ENCODE peak calls at places on chromosomes 5 and 9, in ten cellular contexts. One of them, this sample, is unnamed.

GRCh38 chr5:172055996-172056395 is 49.6 kb upstream of the FBXW11 start:
- DNase-seq in activated CD8-positive, alpha-beta memory T cell treated with anti-CD3 and anti-CD28 coated beads for 4 hours: no peak
- DNase-seq in activated effector memory CD4-positive, alpha-beta T cell treated with Interleukin-2 at 50 U/mL for 16 hours: no peak
- DNase-seq in activated CD4-positive, CD25-positive, alpha-beta regulatory T cell treated with anti-CD3 and anti-CD28 coated beads, Interleukin-2, amount 50 U/mL, for 72 hours: no peak
- DNase-seq in frontal cortex: no peak
- DNase-seq in activated T-helper 1 cell treated with anti-CD3 and anti-CD28 coated beads, Interleukin-12 subunit alpha, Interleukin-12 subunit beta, Interleukin-2, Interleukin-4 antibody, amounts not matched to agents 30 ng/mL and 10 ng/mL and 1 ng/mL, durations not matched to agents 14 hours and 24 hours and 36 hours: no peak
- DNase-seq in SK-N-DZ: no peak
- DNase-seq in cardiac muscle cell: no peak
- DNase-seq in stimulated activated CD4-positive, alpha-beta T cell treated with anti-CD3 and anti-CD28 coated beads, Interleukin-12 subunit alpha, Interleukin-12 subunit beta, amount 100 ng/mL, for 4 hours: no peak
- DNase-seq in WERI-Rb-1: no peak
- DNase-seq in this sample: no peak

GRCh38 chr9:95381243-95381642 is 63.7 kb upstream of the FANCC start:
- DNase-seq in activated CD8-positive, alpha-beta memory T cell treated with anti-CD3 and anti-CD28 coated beads for 4 hours: no peak
- DNase-seq in activated effector memory CD4-positive, alpha-beta T cell treated with Interleukin-2 at 50 U/mL for 16 hours: no peak
- DNase-seq in activated CD4-positive, CD25-positive, alpha-beta regulatory T cell treated with anti-CD3 and anti-CD28 coated beads, Interleukin-2, amount 50 U/mL, for 72 hours: no peak
- DNase-seq in frontal cortex: no peak
- DNase-seq in activated T-helper 1 cell treated with anti-CD3 and anti-CD28 coated beads, Interleukin-12 subunit alpha, Interleukin-12 subunit beta, Interleukin-2, Interleukin-4 antibody, amounts not matched to agents 30 ng/mL and 10 ng/mL and 1 ng/mL, durations not matched to agents 14 hours and 24 hours and 36 hours: no peak
- DNase-seq in SK-N-DZ: no peak
- DNase-seq in cardiac muscle cell: no peak
- DNase-seq in stimulated activated CD4-positive, alpha-beta T cell treated with anti-CD3 and anti-CD28 coated beads, Interleukin-12 subunit alpha, Interleukin-12 subunit beta, amount 100 ng/mL, for 4 hours: no peak
- DNase-seq in WERI-Rb-1: no peak
- DNase-seq in this sample: no peak

GRCh38 chr5:168578006-168578405 is 1.2 kb downstream of the PANK3 start:
- DNase-seq in activated CD8-positive, alpha-beta memory T cell treated with anti-CD3 and anti-CD28 coated beads for 4 hours: no peak
- DNase-seq in activated effector memory CD4-positive, alpha-beta T cell treated with Interleukin-2 at 50 U/mL for 16 hours: no peak
- DNase-seq in activated CD4-positive, CD25-positive, alpha-beta regulatory T cell treated with anti-CD3 and anti-CD28 coated beads, Interleukin-2, amount 50 U/mL, for 72 hours: no peak
- DNase-seq in frontal cortex: no peak
- DNase-seq in activated T-helper 1 cell treated with anti-CD3 and anti-CD28 coated beads, Interleukin-12 subunit alpha, Interleukin-12 subunit beta, Interleukin-2, Interleukin-4 antibody, amounts not matched to agents 30 ng/mL and 10 ng/mL and 1 ng/mL, durations not matched to agents 14 hours and 24 hours and 36 hours: no peak
- DNase-seq in SK-N-DZ: no peak
- DNase-seq in cardiac muscle cell: no peak
- DNase-seq in stimulated activated CD4-positive, alpha-beta T cell treated with anti-CD3 and anti-CD28 coated beads, Interleukin-12 subunit alpha, Interleukin-12 subunit beta, amount 100 ng/mL, for 4 hours: no peak
- DNase-seq in WERI-Rb-1: no peak
- DNase-seq in this sample: no peak

GRCh38 chr9:119004618-119004990 is 364.6 kb downstream of the BRINP1 start:
- DNase-seq in activated CD8-positive, alpha-beta memory T cell treated with anti-CD3 and anti-CD28 coated beads for 4 hours: no peak
- DNase-seq in activated effector memory CD4-positive, alpha-beta T cell treated with Interleukin-2 at 50 U/mL for 16 hours: no peak
- DNase-seq in activated CD4-positive, CD25-positive, alpha-beta regulatory T cell treated with anti-CD3 and anti-CD28 coated beads, Interleukin-2, amount 50 U/mL, for 72 hours: no peak
- DNase-seq in frontal cortex: no peak
- DNase-seq in activated T-helper 1 cell treated with anti-CD3 and anti-CD28 coated beads, Interleukin-12 subunit alpha, Interleukin-12 subunit beta, Interleukin-2, Interleukin-4 antibody, amounts not matched to agents 30 ng/mL and 10 ng/mL and 1 ng/mL, durations not matched to agents 14 hours and 24 hours and 36 hours: no peak
- DNase-seq in SK-N-DZ: no peak
- DNase-seq in cardiac muscle cell: peak
- DNase-seq in stimulated activated CD4-positive, alpha-beta T cell treated with anti-CD3 and anti-CD28 coated beads, Interleukin-12 subunit alpha, Interleukin-12 subunit beta, amount 100 ng/mL, for 4 hours: no peak
- DNase-seq in WERI-Rb-1: no peak
- DNase-seq in this sample: no peak

GRCh38 chr9:93124793-93125192 is 9.3 kb downstream of the NINJ1 start:
- DNase-seq in activated CD8-positive, alpha-beta memory T cell treated with anti-CD3 and anti-CD28 coated beads for 4 hours: no peak
- DNase-seq in activated effector memory CD4-positive, alpha-beta T cell treated with Interleukin-2 at 50 U/mL for 16 hours: no peak
- DNase-seq in activated CD4-positive, CD25-positive, alpha-beta regulatory T cell treated with anti-CD3 and anti-CD28 coated beads, Interleukin-2, amount 50 U/mL, for 72 hours: no peak
- DNase-seq in frontal cortex: no peak
- DNase-seq in activated T-helper 1 cell treated with anti-CD3 and anti-CD28 coated beads, Interleukin-12 subunit alpha, Interleukin-12 subunit beta, Interleukin-2, Interleukin-4 antibody, amounts not matched to agents 30 ng/mL and 10 ng/mL and 1 ng/mL, durations not matched to agents 14 hours and 24 hours and 36 hours: no peak
- DNase-seq in SK-N-DZ: no peak
- DNase-seq in cardiac muscle cell: no peak
- DNase-seq in stimulated activated CD4-positive, alpha-beta T cell treated with anti-CD3 and anti-CD28 coated beads, Interleukin-12 subunit alpha, Interleukin-12 subunit beta, amount 100 ng/mL, for 4 hours: no peak
- DNase-seq in WERI-Rb-1: peak
- DNase-seq in this sample: no peak

GRCh38 chr9:99135498-99135897 is 30.6 kb downstream of the TGFBR1 start:
- DNase-seq in activated CD8-positive, alpha-beta memory T cell treated with anti-CD3 and anti-CD28 coated beads for 4 hours: no peak
- DNase-seq in activated effector memory CD4-positive, alpha-beta T cell treated with Interleukin-2 at 50 U/mL for 16 hours: no peak
- DNase-seq in activated CD4-positive, CD25-positive, alpha-beta regulatory T cell treated with anti-CD3 and anti-CD28 coated beads, Interleukin-2, amount 50 U/mL, for 72 hours: no peak
- DNase-seq in frontal cortex: no peak
- DNase-seq in activated T-helper 1 cell treated with anti-CD3 and anti-CD28 coated beads, Interleukin-12 subunit alpha, Interleukin-12 subunit beta, Interleukin-2, Interleukin-4 antibody, amounts not matched to agents 30 ng/mL and 10 ng/mL and 1 ng/mL, durations not matched to agents 14 hours and 24 hours and 36 hours: no peak
- DNase-seq in SK-N-DZ: no peak
- DNase-seq in cardiac muscle cell: no peak
- DNase-seq in stimulated activated CD4-positive, alpha-beta T cell treated with anti-CD3 and anti-CD28 coated beads, Interleukin-12 subunit alpha, Interleukin-12 subunit beta, amount 100 ng/mL, for 4 hours: no peak
- DNase-seq in WERI-Rb-1: no peak
- DNase-seq in this sample: no peak

GRCh38 chr9:113899205-113899604 is 23.1 kb downstream of the ZNF618 start:
- DNase-seq in activated CD8-positive, alpha-beta memory T cell treated with anti-CD3 and anti-CD28 coated beads for 4 hours: no peak
- DNase-seq in activated effector memory CD4-positive, alpha-beta T cell treated with Interleukin-2 at 50 U/mL for 16 hours: no peak
- DNase-seq in activated CD4-positive, CD25-positive, alpha-beta regulatory T cell treated with anti-CD3 and anti-CD28 coated beads, Interleukin-2, amount 50 U/mL, for 72 hours: no peak
- DNase-seq in frontal cortex: no peak
- DNase-seq in activated T-helper 1 cell treated with anti-CD3 and anti-CD28 coated beads, Interleukin-12 subunit alpha, Interleukin-12 subunit beta, Interleukin-2, Interleukin-4 antibody, amounts not matched to agents 30 ng/mL and 10 ng/mL and 1 ng/mL, durations not matched to agents 14 hours and 24 hours and 36 hours: no peak
- DNase-seq in SK-N-DZ: no peak
- DNase-seq in cardiac muscle cell: no peak
- DNase-seq in stimulated activated CD4-positive, alpha-beta T cell treated with anti-CD3 and anti-CD28 coated beads, Interleukin-12 subunit alpha, Interleukin-12 subunit beta, amount 100 ng/mL, for 4 hours: no peak
- DNase-seq in WERI-Rb-1: no peak
- DNase-seq in this sample: no peak

GRCh38 chr5:96885518-96886338 is 9.4 kb downstream of the ERAP2 start:
- DNase-seq in activated CD8-positive, alpha-beta memory T cell treated with anti-CD3 and anti-CD28 coated beads for 4 hours: no peak
- DNase-seq in activated effector memory CD4-positive, alpha-beta T cell treated with Interleukin-2 at 50 U/mL for 16 hours: no peak
- DNase-seq in activated CD4-positive, CD25-positive, alpha-beta regulatory T cell treated with anti-CD3 and anti-CD28 coated beads, Interleukin-2, amount 50 U/mL, for 72 hours: no peak
- DNase-seq in frontal cortex: no peak
- DNase-seq in activated T-helper 1 cell treated with anti-CD3 and anti-CD28 coated beads, Interleukin-12 subunit alpha, Interleukin-12 subunit beta, Interleukin-2, Interleukin-4 antibody, amounts not matched to agents 30 ng/mL and 10 ng/mL and 1 ng/mL, durations not matched to agents 14 hours and 24 hours and 36 hours: peak
- DNase-seq in SK-N-DZ: no peak
- DNase-seq in cardiac muscle cell: no peak
- DNase-seq in stimulated activated CD4-positive, alpha-beta T cell treated with anti-CD3 and anti-CD28 coated beads, Interleukin-12 subunit alpha, Interleukin-12 subunit beta, amount 100 ng/mL, for 4 hours: no peak
- DNase-seq in WERI-Rb-1: no peak
- DNase-seq in this sample: no peak

GRCh38 chr5:322942-323879 is 1.7 kb downstream of the AHRR start:
- DNase-seq in activated CD8-positive, alpha-beta memory T cell treated with anti-CD3 and anti-CD28 coated beads for 4 hours: no peak
- DNase-seq in activated effector memory CD4-positive, alpha-beta T cell treated with Interleukin-2 at 50 U/mL for 16 hours: no peak
- DNase-seq in activated CD4-positive, CD25-positive, alpha-beta regulatory T cell treated with anti-CD3 and anti-CD28 coated beads, Interleukin-2, amount 50 U/mL, for 72 hours: no peak
- DNase-seq in frontal cortex: peak
- DNase-seq in activated T-helper 1 cell treated with anti-CD3 and anti-CD28 coated beads, Interleukin-12 subunit alpha, Interleukin-12 subunit beta, Interleukin-2, Interleukin-4 antibody, amounts not matched to agents 30 ng/mL and 10 ng/mL and 1 ng/mL, durations not matched to agents 14 hours and 24 hours and 36 hours: no peak
- DNase-seq in SK-N-DZ: peak
- DNase-seq in cardiac muscle cell: no peak
- DNase-seq in stimulated activated CD4-positive, alpha-beta T cell treated with anti-CD3 and anti-CD28 coated beads, Interleukin-12 subunit alpha, Interleukin-12 subunit beta, amount 100 ng/mL, for 4 hours: no peak
- DNase-seq in WERI-Rb-1: no peak
- DNase-seq in this sample: no peak

GRCh38 chr5:68292316-68292715 is 76.8 kb downstream of the PIK3R1 start:
- DNase-seq in activated CD8-positive, alpha-beta memory T cell treated with anti-CD3 and anti-CD28 coated beads for 4 hours: no peak
- DNase-seq in activated effector memory CD4-positive, alpha-beta T cell treated with Interleukin-2 at 50 U/mL for 16 hours: no peak
- DNase-seq in activated CD4-positive, CD25-positive, alpha-beta regulatory T cell treated with anti-CD3 and anti-CD28 coated beads, Interleukin-2, amount 50 U/mL, for 72 hours: no peak
- DNase-seq in frontal cortex: no peak
- DNase-seq in activated T-helper 1 cell treated with anti-CD3 and anti-CD28 coated beads, Interleukin-12 subunit alpha, Interleukin-12 subunit beta, Interleukin-2, Interleukin-4 antibody, amounts not matched to agents 30 ng/mL and 10 ng/mL and 1 ng/mL, durations not matched to agents 14 hours and 24 hours and 36 hours: no peak
- DNase-seq in SK-N-DZ: no peak
- DNase-seq in cardiac muscle cell: no peak
- DNase-seq in stimulated activated CD4-positive, alpha-beta T cell treated with anti-CD3 and anti-CD28 coated beads, Interleukin-12 subunit alpha, Interleukin-12 subunit beta, amount 100 ng/mL, for 4 hours: no peak
- DNase-seq in WERI-Rb-1: no peak
- DNase-seq in this sample: no peak

GRCh38 chr5:139075066-139076050 is 122.8 kb downstream of the SIL1 start:
- DNase-seq in activated CD8-positive, alpha-beta memory T cell treated with anti-CD3 and anti-CD28 coated beads for 4 hours: no peak
- DNase-seq in activated effector memory CD4-positive, alpha-beta T cell treated with Interleukin-2 at 50 U/mL for 16 hours: no peak
- DNase-seq in activated CD4-positive, CD25-positive, alpha-beta regulatory T cell treated with anti-CD3 and anti-CD28 coated beads, Interleukin-2, amount 50 U/mL, for 72 hours: no peak
- DNase-seq in frontal cortex: no peak
- DNase-seq in activated T-helper 1 cell treated with anti-CD3 and anti-CD28 coated beads, Interleukin-12 subunit alpha, Interleukin-12 subunit beta, Interleukin-2, Interleukin-4 antibody, amounts not matched to agents 30 ng/mL and 10 ng/mL and 1 ng/mL, durations not matched to agents 14 hours and 24 hours and 36 hours: no peak
- DNase-seq in SK-N-DZ: no peak
- DNase-seq in cardiac muscle cell: no peak
- DNase-seq in stimulated activated CD4-positive, alpha-beta T cell treated with anti-CD3 and anti-CD28 coated beads, Interleukin-12 subunit alpha, Interleukin-12 subunit beta, amount 100 ng/mL, for 4 hours: no peak
- DNase-seq in WERI-Rb-1: no peak
- DNase-seq in this sample: no peak

GRCh38 chr5:172502969-172503368 is 48.6 kb upstream of the SH3PXD2B start:
- DNase-seq in activated CD8-positive, alpha-beta memory T cell treated with anti-CD3 and anti-CD28 coated beads for 4 hours: no peak
- DNase-seq in activated effector memory CD4-positive, alpha-beta T cell treated with Interleukin-2 at 50 U/mL for 16 hours: no peak
- DNase-seq in activated CD4-positive, CD25-positive, alpha-beta regulatory T cell treated with anti-CD3 and anti-CD28 coated beads, Interleukin-2, amount 50 U/mL, for 72 hours: no peak
- DNase-seq in frontal cortex: no peak
- DNase-seq in activated T-helper 1 cell treated with anti-CD3 and anti-CD28 coated beads, Interleukin-12 subunit alpha, Interleukin-12 subunit beta, Interleukin-2, Interleukin-4 antibody, amounts not matched to agents 30 ng/mL and 10 ng/mL and 1 ng/mL, durations not matched to agents 14 hours and 24 hours and 36 hours: no peak
- DNase-seq in SK-N-DZ: no peak
- DNase-seq in cardiac muscle cell: peak
- DNase-seq in stimulated activated CD4-positive, alpha-beta T cell treated with anti-CD3 and anti-CD28 coated beads, Interleukin-12 subunit alpha, Interleukin-12 subunit beta, amount 100 ng/mL, for 4 hours: no peak
- DNase-seq in WERI-Rb-1: peak
- DNase-seq in this sample: no peak